ENCODE peak calls at places on chromosome 19, in six cellular contexts. S is T-helper 17 cell, D is lower leg skin, A is BE2C, G is renal cortical epithelial cell, F is astrocyte of the hippocampus. X is an unnamed sample.

GRCh38 chr19:46408611-46409039 is 4.7 kb downstream of the CCDC8 start:
- DNase-seq in S (no peak), D (no peak), A (no peak), G (peak), F (peak), X (no peak)

GRCh38 chr19:5154799-5155426 is 185.7 kb downstream of the PTPRS start:
- DNase-seq in S (no peak), D (peak), A (no peak), G (no peak), F (no peak), X (no peak)

GRCh38 chr19:47483200-47483599 is 819 bp downstream of the KPTN start:
- DNase-seq in S (no peak), D (no peak), A (no peak), G (no peak), F (no peak), X (no peak)

GRCh38 chr19:33047422-33047821 is 17.3 kb downstream of the RHPN2 start:
- DNase-seq in S (no peak), D (no peak), A (no peak), G (peak), F (no peak), X (no peak)

GRCh38 chr19:18464646-18465045 is 26.7 kb upstream of the ISYNA1 start:
- DNase-seq in S (no peak), D (peak), A (no peak), G (no peak), F (peak), X (no peak)

GRCh38 chr19:15136234-15136954 is 29.2 kb downstream of the SYDE1 start:
- DNase-seq in S (no peak), D (no peak), A (no peak), G (peak), F (no peak), X (no peak)

GRCh38 chr19:13103961-13104847 is 1.5 kb upstream of the LYL1 start:
- DNase-seq in S (peak), D (peak), A (peak), G (no peak), F (no peak), X (peak)

GRCh38 chr19:4371209-4371897 is 28.0 kb downstream of the MPND start:
- DNase-seq in S (no peak), D (peak), A (no peak), G (no peak), F (peak), X (no peak)

GRCh38 chr19:32624410-32624809 is 43.4 kb downstream of the PDCD5 start:
- DNase-seq in S (no peak), D (no peak), A (no peak), G (no peak), F (no peak), X (no peak)

GRCh38 chr19:46537136-46538097 is 41.8 kb upstream of the PNMA8B start:
- DNase-seq in S (peak), D (peak), A (peak), G (peak), F (peak), X (peak)

GRCh38 chr19:23795462-23795861 is 36.8 kb upstream of the ZNF681 start:
- DNase-seq in S (no peak), D (no peak), A (no peak), G (no peak), F (no peak), X (no peak)

GRCh38 chr19:29528946-29529645 is 3.3 kb downstream of the VSTM2B start:
- DNase-seq in S (no peak), D (no peak), A (no peak), G (no peak), F (no peak), X (no peak)

GRCh38 chr19:18392417-18392816 is 5.0 kb downstream of the LRRC25 start:
- DNase-seq in S (no peak), D (peak), A (no peak), G (no peak), F (no peak), X (no peak)

GRCh38 chr19:13057147-13057572 is 45.5 kb downstream of the LYL1 start:
- DNase-seq in S (no peak), D (no peak), A (no peak), G (no peak), F (no peak), X (no peak)

GRCh38 chr19:45402469-45403070 is 2.3 kb downstream of the PPP1R13L start:
- DNase-seq in S (no peak), D (no peak), A (peak), G (no peak), F (peak), X (no peak)

GRCh38 chr19:1256646-1257474 is 8.5 kb downstream of the MIDN start:
- DNase-seq in S (no peak), D (no peak), A (no peak), G (no peak), F (no peak), X (no peak)

GRCh38 chr19:17542042-17542441 is 13.4 kb upstream of the COLGALT1 start:
- DNase-seq in S (no peak), D (no peak), A (no peak), G (no peak), F (no peak), X (no peak)

X was measured in T-helper 1 cell.